ENCODE peak calls at places on chromosomes 5 and 9, in eight cellular contexts. One of them, this sample, is unnamed.

GRCh38 chr5:143258559-143259253 is 144.8 kb downstream of the NR3C1 start:
- DNase-seq in SK-N-SH: no peak
- DNase-seq in GM12878: no peak
- DNase-seq in H1: no peak
- DNase-seq in A549: no peak
- DNase-seq in HepG2: no peak
- DNase-seq in K562: no peak
- DNase-seq in HCT116: no peak
- DNase-seq in this sample: no peak

GRCh38 chr9:133685653-133686504 is 49.7 kb downstream of the DBH start:
- DNase-seq in GM12878: no peak
- DNase-seq in K562: no peak
- DNase-seq in HepG2: no peak
- DNase-seq in HCT116: no peak
- DNase-seq in H1: no peak
- DNase-seq in A549: no peak
- DNase-seq in SK-N-SH: no peak
- DNase-seq in this sample: no peak

GRCh38 chr9:79565245-79565644 is 6.5 kb upstream of the TLE4 start:
- DNase-seq in H1: no peak
- DNase-seq in HCT116: no peak
- DNase-seq in A549: no peak
- DNase-seq in HepG2: no peak
- DNase-seq in GM12878: peak
- DNase-seq in K562: no peak
- DNase-seq in SK-N-SH: no peak
- DNase-seq in this sample: no peak

GRCh38 chr5:151885138-151885908 is 39.3 kb downstream of the GLRA1 start:
- DNase-seq in SK-N-SH: no peak
- DNase-seq in HepG2: no peak
- DNase-seq in H1: no peak
- DNase-seq in K562: no peak
- DNase-seq in A549: no peak
- DNase-seq in HCT116: no peak
- DNase-seq in GM12878: no peak
- DNase-seq in this sample: no peak

GRCh38 chr9:85483214-85483613 is 258.5 kb downstream of the AGTPBP1 start:
- DNase-seq in SK-N-SH: no peak
- DNase-seq in HCT116: peak
- DNase-seq in GM12878: no peak
- DNase-seq in K562: no peak
- DNase-seq in HepG2: no peak
- DNase-seq in H1: no peak
- DNase-seq in A549: peak
- DNase-seq in this sample: no peak

GRCh38 chr5:88188458-88189132 is 80.0 kb downstream of the TMEM161B start:
- DNase-seq in HepG2: no peak
- DNase-seq in K562: no peak
- DNase-seq in A549: no peak
- DNase-seq in GM12878: no peak
- DNase-seq in SK-N-SH: no peak
- DNase-seq in H1: no peak
- DNase-seq in HCT116: peak
- DNase-seq in this sample: no peak

GRCh38 chr5:125491986-125492385 is 745.5 kb upstream of the ZNF608 start:
- DNase-seq in K562: no peak
- DNase-seq in SK-N-SH: no peak
- DNase-seq in HCT116: no peak
- DNase-seq in HepG2: no peak
- DNase-seq in GM12878: no peak
- DNase-seq in H1: no peak
- DNase-seq in A549: no peak
- DNase-seq in this sample: no peak

GRCh38 chr5:175680020-175680419 is 22.1 kb downstream of the HRH2 start:
- DNase-seq in H1: no peak
- DNase-seq in SK-N-SH: no peak
- DNase-seq in K562: no peak
- DNase-seq in HCT116: no peak
- DNase-seq in A549: no peak
- DNase-seq in GM12878: no peak
- DNase-seq in HepG2: no peak
- DNase-seq in this sample: no peak

GRCh38 chr5:139180850-139181785 is 17.1 kb downstream of the SIL1 start:
- DNase-seq in A549: no peak
- DNase-seq in HepG2: no peak
- DNase-seq in HCT116: no peak
- DNase-seq in H1: no peak
- DNase-seq in K562: no peak
- DNase-seq in SK-N-SH: no peak
- DNase-seq in GM12878: no peak
- DNase-seq in this sample: no peak

GRCh38 chr5:32651638-32652037 is 59.5 kb upstream of the NPR3 start:
- DNase-seq in HCT116: no peak
- DNase-seq in K562: no peak
- DNase-seq in GM12878: no peak
- DNase-seq in H1: no peak
- DNase-seq in HepG2: no peak
- DNase-seq in SK-N-SH: no peak
- DNase-seq in A549: no peak
- DNase-seq in this sample: no peak

GRCh38 chr9:129910628-129911567 is 75.6 kb downstream of the USP20 start:
- DNase-seq in GM12878: no peak
- DNase-seq in SK-N-SH: no peak
- DNase-seq in K562: peak
- DNase-seq in A549: peak
- DNase-seq in H1: no peak
- DNase-seq in HepG2: no peak
- DNase-seq in HCT116: peak
- DNase-seq in this sample: peak

GRCh38 chr5:1103093-1103492 is 8.8 kb downstream of the SLC12A7 start:
- DNase-seq in HepG2: no peak
- DNase-seq in A549: no peak
- DNase-seq in HCT116: no peak
- DNase-seq in H1: no peak
- DNase-seq in SK-N-SH: no peak
- DNase-seq in GM12878: no peak
- DNase-seq in K562: no peak
- DNase-seq in this sample: no peak

GRCh38 chr5:157571357-157571827 is 4.2 kb downstream of the ADAM19 start:
- DNase-seq in HepG2: no peak
- DNase-seq in K562: no peak
- DNase-seq in H1: no peak
- DNase-seq in SK-N-SH: no peak
- DNase-seq in GM12878: peak
- DNase-seq in HCT116: no peak
- DNase-seq in A549: no peak
- DNase-seq in this sample: no peak

GRCh38 chr9:14690986-14691730 is 2.1 kb downstream of the ZDHHC21 start:
- DNase-seq in H1: no peak
- DNase-seq in SK-N-SH: no peak
- DNase-seq in HCT116: no peak
- DNase-seq in A549: no peak
- DNase-seq in K562: no peak
- DNase-seq in GM12878: no peak
- DNase-seq in HepG2: no peak
- DNase-seq in this sample: peak

GRCh38 chr9:130124471-130124870 is 47.7 kb upstream of the NCS1 start:
- DNase-seq in SK-N-SH: no peak
- DNase-seq in HepG2: no peak
- DNase-seq in H1: no peak
- DNase-seq in GM12878: no peak
- DNase-seq in A549: no peak
- DNase-seq in HCT116: no peak
- DNase-seq in K562: no peak
- DNase-seq in this sample: no peak

GRCh38 chr5:145446412-145446811 is 388.7 kb downstream of the PRELID2 start:
- DNase-seq in SK-N-SH: no peak
- DNase-seq in HepG2: no peak
- DNase-seq in A549: no peak
- DNase-seq in H1: no peak
- DNase-seq in HCT116: no peak
- DNase-seq in GM12878: no peak
- DNase-seq in K562: no peak
- DNase-seq in this sample: no peak

GRCh38 chr5:170347022-170347421 is 42.1 kb downstream of the KCNMB1 start:
- DNase-seq in H1: peak
- DNase-seq in K562: no peak
- DNase-seq in GM12878: no peak
- DNase-seq in SK-N-SH: no peak
- DNase-seq in HCT116: no peak
- DNase-seq in HepG2: no peak
- DNase-seq in A549: no peak
- DNase-seq in this sample: no peak

GRCh38 chr5:62281411-62281810 is 24.6 kb upstream of the KIF2A start:
- DNase-seq in K562: no peak
- DNase-seq in H1: no peak
- DNase-seq in HepG2: no peak
- DNase-seq in A549: no peak
- DNase-seq in HCT116: no peak
- DNase-seq in GM12878: no peak
- DNase-seq in SK-N-SH: no peak
- DNase-seq in this sample: no peak

GRCh38 chr9:3827175-3827574 is 301.4 kb upstream of the RFX3 start:
- DNase-seq in H1: no peak
- DNase-seq in K562: no peak
- DNase-seq in GM12878: no peak
- DNase-seq in HepG2: no peak
- DNase-seq in A549: no peak
- DNase-seq in HCT116: peak
- DNase-seq in SK-N-SH: no peak
- DNase-seq in this sample: no peak

GRCh38 chr5:130110333-130110732 is 206.1 kb downstream of the CHSY3 start:
- DNase-seq in HCT116: no peak
- DNase-seq in HepG2: no peak
- DNase-seq in H1: no peak
- DNase-seq in A549: no peak
- DNase-seq in GM12878: no peak
- DNase-seq in SK-N-SH: no peak
- DNase-seq in K562: no peak
- DNase-seq in this sample: no peak

GRCh38 chr5:130111723-130112122 is 207.5 kb downstream of the CHSY3 start:
- DNase-seq in HCT116: no peak
- DNase-seq in H1: no peak
- DNase-seq in A549: no peak
- DNase-seq in K562: no peak
- DNase-seq in HepG2: no peak
- DNase-seq in GM12878: no peak
- DNase-seq in SK-N-SH: no peak
- DNase-seq in this sample: no peak

GRCh38 chr5:130104895-130105684 is 200.8 kb downstream of the CHSY3 start:
- DNase-seq in K562: no peak
- DNase-seq in A549: no peak
- DNase-seq in GM12878: no peak
- DNase-seq in HepG2: no peak
- DNase-seq in HCT116: no peak
- DNase-seq in H1: no peak
- DNase-seq in SK-N-SH: no peak
- DNase-seq in this sample: no peak

GRCh38 chr5:130112246-130112645 is 208.0 kb downstream of the CHSY3 start:
- DNase-seq in A549: no peak
- DNase-seq in H1: no peak
- DNase-seq in HCT116: no peak
- DNase-seq in K562: no peak
- DNase-seq in GM12878: peak
- DNase-seq in HepG2: no peak
- DNase-seq in SK-N-SH: no peak
- DNase-seq in this sample: no peak

DNA sequence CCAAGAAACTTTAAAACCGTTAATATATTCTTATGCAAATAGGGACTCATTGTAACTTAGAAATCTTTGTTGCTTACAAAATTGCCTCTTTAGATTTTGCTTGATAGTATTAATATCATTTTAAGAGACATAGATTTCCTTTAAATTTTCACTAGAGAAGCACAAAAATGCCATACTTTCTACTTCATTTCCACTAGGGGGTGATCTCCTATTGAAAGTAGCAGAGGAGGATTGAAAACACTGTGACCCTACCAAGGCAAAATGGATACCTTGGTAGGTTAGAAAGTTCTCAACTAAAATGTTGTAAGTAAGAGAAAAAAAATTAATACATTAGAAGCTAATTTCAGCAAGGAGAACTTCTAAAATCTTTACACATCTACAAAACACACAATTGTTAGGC is 204.9 kb downstream of the CHSY3 start:
- DNase-seq in HCT116: peak
- DNase-seq in H1: no peak
- DNase-seq in A549: peak
- DNase-seq in K562: no peak
- DNase-seq in GM12878: no peak
- DNase-seq in HepG2: peak
- DNase-seq in SK-N-SH: peak
- DNase-seq in this sample: peak
- TF ChIP-seq CTCF in HCT116: peak
- TF ChIP-seq CTCF in H1: peak
- TF ChIP-seq CTCF in A549: peak
- TF ChIP-seq CTCF in K562: no peak
- TF ChIP-seq CTCF in GM12878: peak
- TF ChIP-seq CTCF in HepG2: peak
- TF ChIP-seq CTCF in SK-N-SH: peak
- TF ChIP-seq CTCF in this sample: peak

GRCh38 chr5:122126711-122127385 is 2.5 kb upstream of the ZNF474 start:
- DNase-seq in GM12878: no peak
- DNase-seq in HepG2: no peak
- DNase-seq in K562: no peak
- DNase-seq in HCT116: no peak
- DNase-seq in A549: no peak
- DNase-seq in H1: no peak
- DNase-seq in SK-N-SH: no peak
- DNase-seq in this sample: no peak
- H3K4me2 ChIP-seq in GM12878: no peak
- H3K4me2 ChIP-seq in HepG2: no peak
- H3K4me2 ChIP-seq in K562: peak
- H3K4me2 ChIP-seq in HCT116: no peak
- H3K4me2 ChIP-seq in A549: no peak
- H3K4me2 ChIP-seq in H1: no peak
- H3K4me2 ChIP-seq in SK-N-SH: no peak
- H3K4me2 ChIP-seq in this sample: no peak

GRCh38 chr5:147417133-147417813 is 92.6 kb downstream of the DPYSL3 start:
- DNase-seq in A549: no peak
- DNase-seq in GM12878: no peak
- DNase-seq in HCT116: no peak
- DNase-seq in HepG2: no peak
- DNase-seq in H1: no peak
- DNase-seq in K562: no peak
- DNase-seq in SK-N-SH: no peak
- DNase-seq in this sample: peak
- TF ChIP-seq MAX in A549: no peak
- TF ChIP-seq MAX in GM12878: no peak
- TF ChIP-seq MAX in HCT116: no peak
- TF ChIP-seq MAX in HepG2: no peak
- TF ChIP-seq MAX in H1: no peak
- TF ChIP-seq MAX in K562: no peak
- TF ChIP-seq MAX in SK-N-SH: no peak
- TF ChIP-seq MAX in this sample: no peak

DNA sequence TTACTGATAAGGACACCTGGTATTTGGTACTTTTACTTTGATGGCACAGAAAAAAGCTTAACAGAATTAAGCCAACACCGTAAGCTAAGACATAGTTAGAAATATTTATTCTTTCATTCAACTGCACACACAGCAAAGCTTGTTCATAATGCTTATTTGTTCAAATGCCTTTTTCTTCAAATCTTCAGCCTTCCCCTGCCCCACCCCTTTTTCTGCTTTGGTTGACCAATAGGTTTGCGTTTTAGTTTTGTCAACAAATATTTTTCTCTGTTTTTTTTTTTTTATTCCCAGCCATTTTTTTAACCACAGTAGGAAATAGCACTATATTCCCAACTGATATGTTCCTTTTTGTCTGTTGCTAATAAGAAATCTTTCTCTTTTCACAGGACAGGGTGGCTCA is 4.9 kb upstream of the RICTOR start:
- DNase-seq in H1: no peak
- DNase-seq in K562: no peak
- DNase-seq in SK-N-SH: no peak
- DNase-seq in A549: peak
- DNase-seq in GM12878: no peak
- DNase-seq in HCT116: no peak
- DNase-seq in HepG2: no peak
- DNase-seq in this sample: no peak
- TF ChIP-seq CTCF in H1: no peak
- TF ChIP-seq CTCF in K562: no peak
- TF ChIP-seq CTCF in SK-N-SH: no peak
- TF ChIP-seq CTCF in A549: no peak
- TF ChIP-seq CTCF in GM12878: no peak
- TF ChIP-seq CTCF in HCT116: no peak
- TF ChIP-seq CTCF in HepG2: no peak
- TF ChIP-seq CTCF in this sample: no peak

This sample was measured in endothelial cell of umbilical vein.